ENCODE peak calls at places on chromosomes 12 and 14, in seven cellular contexts. One of them, this sample, is unnamed.

GRCh38 chr14:51283402-51283825 is 43.4 kb downstream of the TMX1 start:
- DNase-seq in mucosa of gallbladder: no peak
- DNase-seq in astrocyte of the cerebellum: peak
- DNase-seq in PC-9: peak
- DNase-seq in endothelial cell: peak
- DNase-seq in mesothelial cell of epicardium: no peak
- DNase-seq in ELR: peak
- DNase-seq in this sample: no peak

GRCh38 chr12:126706300-126706699 is 1560.7 kb upstream of the TMEM132C start:
- DNase-seq in mucosa of gallbladder: no peak
- DNase-seq in astrocyte of the cerebellum: no peak
- DNase-seq in PC-9: no peak
- DNase-seq in endothelial cell: no peak
- DNase-seq in mesothelial cell of epicardium: no peak
- DNase-seq in ELR: no peak
- DNase-seq in this sample: no peak

GRCh38 chr14:78618379-78618778 is 448.2 kb downstream of the NRXN3 start:
- DNase-seq in mucosa of gallbladder: no peak
- DNase-seq in astrocyte of the cerebellum: no peak
- DNase-seq in PC-9: no peak
- DNase-seq in endothelial cell: no peak
- DNase-seq in mesothelial cell of epicardium: no peak
- DNase-seq in ELR: no peak
- DNase-seq in this sample: no peak

GRCh38 chr14:32709072-32709471 is 229.6 kb upstream of the NPAS3 start:
- DNase-seq in mucosa of gallbladder: peak
- DNase-seq in astrocyte of the cerebellum: peak
- DNase-seq in PC-9: no peak
- DNase-seq in endothelial cell: no peak
- DNase-seq in mesothelial cell of epicardium: no peak
- DNase-seq in ELR: peak
- DNase-seq in this sample: peak

GRCh38 chr12:23083267-23083666 is 458.3 kb downstream of the ETNK1 start:
- DNase-seq in mucosa of gallbladder: no peak
- DNase-seq in astrocyte of the cerebellum: peak
- DNase-seq in PC-9: no peak
- DNase-seq in endothelial cell: no peak
- DNase-seq in mesothelial cell of epicardium: no peak
- DNase-seq in ELR: peak
- DNase-seq in this sample: no peak

GRCh38 chr14:68780358-68781160 is 12.3 kb downstream of the ZFP36L1 start:
- DNase-seq in mucosa of gallbladder: peak
- DNase-seq in astrocyte of the cerebellum: no peak
- DNase-seq in PC-9: no peak
- DNase-seq in endothelial cell: no peak
- DNase-seq in mesothelial cell of epicardium: no peak
- DNase-seq in ELR: peak
- DNase-seq in this sample: peak

GRCh38 chr14:94946244-94946643 is 176.3 kb upstream of the GSC start:
- DNase-seq in mucosa of gallbladder: no peak
- DNase-seq in astrocyte of the cerebellum: no peak
- DNase-seq in PC-9: no peak
- DNase-seq in endothelial cell: no peak
- DNase-seq in mesothelial cell of epicardium: no peak
- DNase-seq in ELR: no peak
- DNase-seq in this sample: no peak

GRCh38 chr14:53153702-53154112 is 584 bp upstream of the DDHD1 start:
- DNase-seq in mucosa of gallbladder: no peak
- DNase-seq in astrocyte of the cerebellum: no peak
- DNase-seq in PC-9: no peak
- DNase-seq in endothelial cell: no peak
- DNase-seq in mesothelial cell of epicardium: no peak
- DNase-seq in ELR: no peak
- DNase-seq in this sample: no peak

GRCh38 chr14:89617471-89618291 is 200.6 kb upstream of the FOXN3 start:
- DNase-seq in mucosa of gallbladder: peak
- DNase-seq in astrocyte of the cerebellum: peak
- DNase-seq in PC-9: no peak
- DNase-seq in endothelial cell: peak
- DNase-seq in mesothelial cell of epicardium: no peak
- DNase-seq in ELR: peak
- DNase-seq in this sample: peak

GRCh38 chr12:55847033-55847432 is 4.3 kb upstream of the MMP19 start:
- DNase-seq in mucosa of gallbladder: no peak
- DNase-seq in astrocyte of the cerebellum: no peak
- DNase-seq in PC-9: no peak
- DNase-seq in endothelial cell: no peak
- DNase-seq in mesothelial cell of epicardium: no peak
- DNase-seq in ELR: peak
- DNase-seq in this sample: peak

GRCh38 chr12:116559330-116560080 is at the start of gene MAP1LC3B2:
- DNase-seq in mucosa of gallbladder: peak
- DNase-seq in astrocyte of the cerebellum: peak
- DNase-seq in PC-9: peak
- DNase-seq in endothelial cell: no peak
- DNase-seq in mesothelial cell of epicardium: no peak
- DNase-seq in ELR: peak
- DNase-seq in this sample: peak

GRCh38 chr12:31033681-31034080 is 40.0 kb upstream of the DDX11 start:
- DNase-seq in mucosa of gallbladder: no peak
- DNase-seq in astrocyte of the cerebellum: peak
- DNase-seq in PC-9: no peak
- DNase-seq in endothelial cell: no peak
- DNase-seq in mesothelial cell of epicardium: no peak
- DNase-seq in ELR: no peak
- DNase-seq in this sample: no peak

GRCh38 chr14:68279777-68280233 is 460.2 kb downstream of the RAD51B start:
- DNase-seq in mucosa of gallbladder: no peak
- DNase-seq in astrocyte of the cerebellum: no peak
- DNase-seq in PC-9: no peak
- DNase-seq in endothelial cell: no peak
- DNase-seq in mesothelial cell of epicardium: no peak
- DNase-seq in ELR: no peak
- DNase-seq in this sample: no peak

GRCh38 chr14:69768873-69769272 is 1.9 kb downstream of the SRSF5 start:
- DNase-seq in mucosa of gallbladder: no peak
- DNase-seq in astrocyte of the cerebellum: no peak
- DNase-seq in PC-9: no peak
- DNase-seq in endothelial cell: no peak
- DNase-seq in mesothelial cell of epicardium: no peak
- DNase-seq in ELR: no peak
- DNase-seq in this sample: no peak

GRCh38 chr12:56781726-56782125 is 18.6 kb downstream of the HSD17B6 start:
- DNase-seq in mucosa of gallbladder: no peak
- DNase-seq in astrocyte of the cerebellum: no peak
- DNase-seq in PC-9: no peak
- DNase-seq in endothelial cell: no peak
- DNase-seq in mesothelial cell of epicardium: no peak
- DNase-seq in ELR: no peak
- DNase-seq in this sample: no peak

GRCh38 chr14:57960946-57961792 is 95.3 kb upstream of the SLC35F4 start:
- DNase-seq in mucosa of gallbladder: no peak
- DNase-seq in astrocyte of the cerebellum: no peak
- DNase-seq in PC-9: no peak
- DNase-seq in endothelial cell: no peak
- DNase-seq in mesothelial cell of epicardium: no peak
- DNase-seq in ELR: no peak
- DNase-seq in this sample: no peak

GRCh38 chr14:77485901-77486678 is 12.5 kb downstream of the ISM2 start:
- DNase-seq in mucosa of gallbladder: no peak
- DNase-seq in astrocyte of the cerebellum: no peak
- DNase-seq in PC-9: no peak
- DNase-seq in endothelial cell: no peak
- DNase-seq in mesothelial cell of epicardium: no peak
- DNase-seq in ELR: peak
- DNase-seq in this sample: no peak

GRCh38 chr12:111758120-111758561 is 8.6 kb upstream of the ALDH2 start:
- DNase-seq in mucosa of gallbladder: no peak
- DNase-seq in astrocyte of the cerebellum: no peak
- DNase-seq in PC-9: no peak
- DNase-seq in endothelial cell: no peak
- DNase-seq in mesothelial cell of epicardium: no peak
- DNase-seq in ELR: no peak
- DNase-seq in this sample: peak

GRCh38 chr12:124836759-124837158 is 26.9 kb downstream of the SCARB1 start:
- DNase-seq in mucosa of gallbladder: no peak
- DNase-seq in astrocyte of the cerebellum: no peak
- DNase-seq in PC-9: no peak
- DNase-seq in endothelial cell: no peak
- DNase-seq in mesothelial cell of epicardium: no peak
- DNase-seq in ELR: no peak
- DNase-seq in this sample: peak

GRCh38 chr12:48061943-48062719 is 43.7 kb downstream of the SENP1 start:
- DNase-seq in mucosa of gallbladder: no peak
- DNase-seq in astrocyte of the cerebellum: no peak
- DNase-seq in PC-9: no peak
- DNase-seq in endothelial cell: no peak
- DNase-seq in mesothelial cell of epicardium: no peak
- DNase-seq in ELR: no peak
- DNase-seq in this sample: no peak

GRCh38 chr12:13941258-13942249 is 39.8 kb downstream of the GRIN2B start:
- DNase-seq in mucosa of gallbladder: peak
- DNase-seq in astrocyte of the cerebellum: peak
- DNase-seq in PC-9: peak
- DNase-seq in endothelial cell: peak
- DNase-seq in mesothelial cell of epicardium: no peak
- DNase-seq in ELR: peak
- DNase-seq in this sample: peak

GRCh38 chr12:23474438-23475000 is 475.0 kb downstream of the SOX5 start:
- DNase-seq in mucosa of gallbladder: no peak
- DNase-seq in astrocyte of the cerebellum: no peak
- DNase-seq in PC-9: no peak
- DNase-seq in endothelial cell: no peak
- DNase-seq in mesothelial cell of epicardium: no peak
- DNase-seq in ELR: no peak
- DNase-seq in this sample: no peak

GRCh38 chr14:23827100-23827892 is 126.3 kb upstream of the DHRS4 start:
- DNase-seq in mucosa of gallbladder: no peak
- DNase-seq in astrocyte of the cerebellum: no peak
- DNase-seq in PC-9: no peak
- DNase-seq in endothelial cell: no peak
- DNase-seq in mesothelial cell of epicardium: no peak
- DNase-seq in ELR: no peak
- DNase-seq in this sample: no peak

GRCh38 chr12:52903855-52904508 is 894 bp downstream of the KRT8 start:
- DNase-seq in mucosa of gallbladder: peak
- DNase-seq in astrocyte of the cerebellum: no peak
- DNase-seq in PC-9: peak
- DNase-seq in endothelial cell: peak
- DNase-seq in mesothelial cell of epicardium: no peak
- DNase-seq in ELR: peak
- DNase-seq in this sample: no peak

This sample was measured in adrenal gland.